ENCODE peak calls at places on chromosome 17, in six cellular contexts. D is body of pancreas, T is hippocampal formation, H is NCI-H1417, L is left ventricle myocardium inferior, M is stomach. Z is an unnamed sample.
A peak's percentile ranks its signal among the peaks of the same experiment; 100 is the strongest.

GRCh38 chr17:1073241-1073962 is 76.5 kb downstream of the TIMM22 start:
- DNase-seq in D (no peak), T (no peak), H (peak; percentile 85), L (no peak), M (no peak), Z (peak; percentile 25)

GRCh38 chr17:73103661-73104335 is 11.3 kb upstream of the SLC39A11 start:
- DNase-seq in D (no peak), T (no peak), H (no peak), L (no peak), M (no peak), Z (no peak)

GRCh38 chr17:42002792-42003301 is 14.4 kb downstream of the DNAJC7 start:
- DNase-seq in D (no peak), T (peak; percentile 50), H (no peak), L (no peak), M (no peak), Z (no peak)

GRCh38 chr17:76707985-76708807 is 2.6 kb downstream of the MXRA7 start:
- DNase-seq in D (peak; percentile 57), T (peak; percentile 76), H (no peak), L (peak; percentile 53), M (no peak), Z (no peak)

GRCh38 chr17:68103148-68103547 is 67.6 kb downstream of the KPNA2 start:
- DNase-seq in D (no peak), T (no peak), H (peak; percentile 50), L (no peak), M (no peak), Z (no peak)

GRCh38 chr17:10617120-10617505 is 40.0 kb downstream of the MYH3 start:
- DNase-seq in D (no peak), T (no peak), H (no peak), L (no peak), M (no peak), Z (no peak)

GRCh38 chr17:52064791-52065211 is 93.7 kb downstream of the CA10 start:
- DNase-seq in D (no peak), T (no peak), H (no peak), L (no peak), M (no peak), Z (no peak)

GRCh38 chr17:75238684-75239191 is 22.7 kb downstream of the GGA3 start:
- DNase-seq in D (peak; percentile 66), T (peak; percentile 14), H (peak; percentile 65), L (no peak), M (peak; percentile 57), Z (peak; percentile 52)

GRCh38 chr17:28446716-28447395 is 26.6 kb upstream of the SLC13A2 start:
- DNase-seq in D (no peak), T (no peak), H (no peak), L (no peak), M (no peak), Z (no peak)

GRCh38 chr17:35287286-35287811 is 44.5 kb downstream of the SLFN5 start:
- DNase-seq in D (no peak), T (no peak), H (no peak), L (no peak), M (no peak), Z (no peak)

GRCh38 chr17:65557349-65558310 is 3.8 kb downstream of the AXIN2 start:
- DNase-seq in D (no peak), T (no peak), H (no peak), L (no peak), M (no peak), Z (no peak)

GRCh38 chr17:80773243-80773991 is 218.2 kb upstream of the CHMP6 start:
- DNase-seq in D (no peak), T (peak; percentile 86), H (no peak), L (peak; percentile 27), M (no peak), Z (no peak)

Z was measured in mucosa of descending colon.